ENCODE peak calls at places on chromosomes 13 and 19, in five cellular contexts. X, A, J, H and F are unnamed samples.

GRCh38 chr13:42377640-42378382 is 105.9 kb downstream of the AKAP11 start:
- DNase-seq in X (no peak), A (peak), J (peak), H (no peak), F (no peak)

GRCh38 chr19:2136796-2137195 is 14.6 kb downstream of the AP3D1 start:
- DNase-seq in X (no peak), A (no peak), J (no peak), H (no peak), F (no peak)

GRCh38 chr13:97028441-97029299 is 34.4 kb upstream of the OXGR1 start:
- DNase-seq in X (peak), A (peak), J (peak), H (peak), F (peak)

GRCh38 chr19:19645233-19645870 is 1.9 kb upstream of the GMIP start:
- DNase-seq in X (no peak), A (no peak), J (no peak), H (no peak), F (no peak)

GRCh38 chr19:47379398-47379938 is 30.4 kb downstream of the DHX34 start:
- DNase-seq in X (no peak), A (peak), J (no peak), H (no peak), F (no peak)

GRCh38 chr19:13092608-13093260 is 9.9 kb downstream of the LYL1 start:
- DNase-seq in X (no peak), A (no peak), J (no peak), H (no peak), F (no peak)

GRCh38 chr13:110005563-110005962 is 219.2 kb upstream of the IRS2 start:
- DNase-seq in X (no peak), A (no peak), J (no peak), H (no peak), F (no peak)

GRCh38 chr19:5805465-5806132 is 732 bp downstream of the NRTN start:
- DNase-seq in X (no peak), A (peak), J (peak), H (peak), F (peak)

GRCh38 chr19:751501-752341 is 809 bp downstream of the MISP start:
- DNase-seq in X (no peak), A (peak), J (no peak), H (no peak), F (no peak)

GRCh38 chr13:30394798-30395191 is 27.5 kb upstream of the UBE2L5 start:
- DNase-seq in X (no peak), A (peak), J (no peak), H (no peak), F (peak)

GRCh38 chr19:5369962-5370367 is 29.4 kb upstream of the PTPRS start:
- DNase-seq in X (peak), A (peak), J (no peak), H (no peak), F (peak)

GRCh38 chr13:23856008-23856750 is 33.0 kb downstream of the MIPEP start:
- DNase-seq in X (no peak), A (no peak), J (no peak), H (no peak), F (peak)

GRCh38 chr13:39961036-39961435 is 305.6 kb downstream of the COG6 start:
- DNase-seq in X (no peak), A (no peak), J (no peak), H (no peak), F (no peak)

GRCh38 chr19:679418-680286 is 3.5 kb downstream of the FSTL3 start:
- DNase-seq in X (peak), A (peak), J (no peak), H (peak), F (peak)

GRCh38 chr13:77430377-77430951 is 103.6 kb upstream of the MYCBP2 start:
- DNase-seq in X (no peak), A (no peak), J (no peak), H (no peak), F (no peak)

GRCh38 chr19:38318595-38319142 is 976 bp upstream of the KCNK6 start:
- DNase-seq in X (no peak), A (no peak), J (no peak), H (peak), F (no peak)

GRCh38 chr13:48784906-48785555 is 131.3 kb downstream of the CYSLTR2 start:
- DNase-seq in X (no peak), A (no peak), J (no peak), H (no peak), F (no peak)

GRCh38 chr13:46369506-46370268 is 17.4 kb downstream of the RUBCNL start:
- DNase-seq in X (no peak), A (no peak), J (peak), H (no peak), F (no peak)

GRCh38 chr19:38735257-38735686 is 9.0 kb downstream of the CAPN12 start:
- DNase-seq in X (peak), A (no peak), J (peak), H (peak), F (no peak)

GRCh38 chr19:28330831-28331230 is 882.1 kb downstream of the UQCRFS1 start:
- DNase-seq in X (no peak), A (no peak), J (no peak), H (no peak), F (no peak)

DNA sequence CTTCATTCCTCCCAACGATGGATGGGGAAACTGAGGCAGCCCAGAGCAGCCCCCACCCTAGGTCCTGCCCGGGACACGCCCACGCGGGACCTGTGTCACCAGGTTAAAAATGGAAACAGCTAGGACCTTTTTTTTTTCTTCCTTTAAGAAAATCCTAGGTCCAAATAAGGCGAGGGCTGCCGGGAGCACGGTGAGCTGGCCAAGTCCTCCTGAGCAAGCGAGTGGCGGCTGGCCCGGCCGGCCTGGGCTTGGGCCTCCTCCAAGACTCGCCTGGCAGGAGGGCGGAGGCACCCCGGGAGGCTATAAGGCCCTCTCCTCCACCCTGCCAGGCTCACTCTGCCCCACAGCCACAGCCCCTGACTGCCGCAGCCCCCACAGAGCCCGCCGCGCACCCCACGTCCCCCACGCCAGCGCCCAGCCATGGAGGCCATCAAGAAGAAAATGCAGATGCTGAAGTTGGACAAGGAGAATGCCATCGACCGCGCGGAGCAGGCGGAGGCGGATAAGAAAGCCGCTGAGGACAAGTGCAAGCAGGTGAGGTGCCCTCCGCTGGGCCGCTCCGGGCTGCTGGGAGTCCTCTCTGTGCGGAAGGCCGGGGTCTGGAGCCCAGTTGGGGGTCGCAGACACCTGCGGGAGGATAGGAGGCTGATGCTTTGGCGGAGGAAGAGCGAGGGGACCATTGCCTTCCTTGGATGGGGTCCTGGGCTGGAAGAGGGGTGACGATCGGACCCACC is 8.9 kb upstream of the TPM4 start:
- DNase-seq in X (peak), A (peak), J (no peak), H (no peak), F (no peak)
- TF ChIP-seq POLR2A in X (peak), A (no peak), J (no peak), H (no peak), F (no peak)

GRCh38 chr13:49791753-49792549 is 531 bp downstream of the KPNA3 start:
- DNase-seq in X (peak), A (peak), J (peak), H (peak), F (peak)
- TF ChIP-seq POLR2A in X (no peak), A (peak), J (peak), H (no peak), F (no peak)

GRCh38 chr13:20769091-20769490 is 4.7 kb downstream of the EEF1AKMT1 start:
- DNase-seq in X (no peak), A (no peak), J (no peak), H (no peak), F (no peak)
- TF ChIP-seq POLR2A in X (no peak), A (no peak), J (no peak), H (no peak), F (no peak)

DNA sequence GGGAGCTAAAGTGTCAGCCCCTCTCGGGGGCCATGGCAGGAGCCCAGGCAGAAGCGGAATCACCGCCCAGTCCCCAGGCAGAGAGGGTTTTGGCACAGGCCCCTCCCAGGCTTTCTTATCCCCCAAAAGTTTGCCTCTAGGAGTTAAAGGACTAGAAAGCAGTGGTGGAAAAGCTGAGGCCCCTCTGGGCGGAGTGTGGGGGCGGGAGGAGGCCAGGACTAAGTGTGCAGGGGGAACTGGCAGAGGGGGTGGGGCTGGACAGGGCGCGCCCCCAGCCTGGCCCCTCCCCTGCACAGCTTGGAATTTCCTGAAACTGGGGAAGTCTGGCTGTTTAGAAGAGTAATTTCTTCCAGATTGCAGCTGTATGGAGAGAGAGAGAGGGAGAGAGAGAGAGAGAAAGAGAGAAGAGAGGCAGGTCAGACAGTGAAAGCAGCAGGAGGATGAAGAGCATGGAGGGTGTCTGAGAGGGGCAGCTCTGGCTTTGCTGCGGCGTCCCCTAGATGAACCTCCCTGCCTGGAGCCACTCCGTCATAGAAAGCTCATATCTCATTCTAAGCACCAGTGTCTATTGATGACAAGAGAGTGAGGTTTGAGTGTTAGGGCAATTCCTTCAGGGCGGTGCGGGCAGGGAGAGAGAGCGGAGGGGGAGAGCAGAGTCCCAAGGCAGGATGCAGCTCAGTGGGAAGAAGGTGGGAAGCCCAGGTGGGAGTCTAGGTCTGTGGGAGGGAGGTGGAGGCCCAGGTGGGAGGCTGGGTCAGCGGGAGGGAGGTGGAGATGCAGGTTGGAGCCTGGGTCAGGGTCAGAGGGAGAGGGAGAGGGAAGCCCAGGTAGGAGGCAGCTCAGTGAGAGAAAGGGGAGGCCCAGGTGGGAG is at the start of gene CDC42EP5:
- DNase-seq in X (peak), A (no peak), J (no peak), H (peak), F (no peak)
- TF ChIP-seq POLR2A in X (peak), A (no peak), J (peak), H (no peak), F (no peak)

GRCh38 chr19:18173572-18174294 is at the start of gene IFI30:
- DNase-seq in X (peak), A (peak), J (peak), H (peak), F (no peak)
- TF ChIP-seq POLR2A in X (no peak), A (no peak), J (peak), H (no peak), F (peak)

DNA sequence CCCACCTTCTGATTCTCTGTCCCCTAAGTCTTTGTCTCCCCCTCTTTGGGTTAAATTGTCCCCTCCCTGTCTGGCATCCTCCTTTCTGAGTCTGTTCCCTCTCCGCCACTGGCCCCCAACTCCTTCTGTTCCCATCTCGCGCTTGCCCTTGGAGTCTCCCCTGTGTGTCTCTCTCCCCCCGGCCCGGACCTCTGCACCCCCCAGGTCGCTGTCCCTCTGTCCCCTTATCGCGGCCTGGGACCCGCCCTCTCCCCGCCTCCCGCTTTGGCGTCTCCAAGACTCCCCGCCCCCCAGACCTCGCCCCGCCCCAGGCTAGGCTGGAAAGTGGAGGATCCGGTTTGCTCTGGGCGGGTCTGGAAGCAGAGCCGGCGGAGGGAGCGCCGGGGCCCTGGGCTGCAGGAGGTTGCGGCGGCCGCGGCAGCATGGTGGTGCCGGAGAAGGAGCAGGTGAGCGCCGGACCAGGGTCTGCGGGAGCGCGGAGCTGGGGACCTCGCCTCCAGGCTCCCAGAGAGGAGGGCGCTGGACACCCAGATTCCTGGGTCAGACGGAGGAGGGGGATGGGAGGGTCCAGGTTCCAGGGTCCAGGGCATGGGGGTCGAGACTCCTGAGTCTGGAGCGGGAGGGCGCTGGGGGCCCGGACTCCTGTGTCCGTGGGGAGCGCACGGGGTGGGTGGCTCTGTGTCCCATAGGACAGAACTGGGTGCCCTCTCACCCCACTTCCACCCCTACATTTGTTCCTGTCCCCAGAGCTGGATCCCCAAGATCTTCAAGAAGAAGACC is at the start of gene TRPM4:
- DNase-seq in X (peak), A (peak), J (peak), H (peak), F (peak)
- TF ChIP-seq POLR2A in X (no peak), A (no peak), J (peak), H (peak), F (no peak)

DNA sequence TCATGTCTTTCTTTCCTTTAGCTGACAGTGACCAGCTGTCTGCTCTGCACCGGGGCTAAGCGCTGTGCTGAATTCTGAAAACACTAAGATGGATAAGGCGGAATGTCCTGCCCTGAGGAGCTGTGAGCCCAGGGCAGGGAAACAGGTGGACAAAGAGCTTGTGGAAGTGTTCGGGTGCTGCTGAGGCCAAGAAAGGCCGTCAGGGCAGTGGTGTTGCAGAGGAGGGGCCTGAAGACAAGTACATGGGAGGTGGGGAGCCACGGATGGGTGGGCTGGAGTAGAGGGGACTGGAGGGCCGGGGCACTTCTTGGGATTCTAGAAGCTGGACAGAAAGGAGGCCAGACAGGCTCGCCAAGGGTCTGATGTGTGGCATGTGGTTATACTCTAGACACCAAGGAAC is 66.2 kb upstream of the GPR183 start:
- DNase-seq in X (no peak), A (no peak), J (no peak), H (no peak), F (no peak)
- TF ChIP-seq POLR2A in X (no peak), A (no peak), J (no peak), H (no peak), F (no peak)

GRCh38 chr13:44232729-44233128 is 140.9 kb upstream of the SERP2 start:
- DNase-seq in X (no peak), A (no peak), J (no peak), H (no peak), F (no peak)
- TF ChIP-seq POLR2A in X (no peak), A (no peak), J (no peak), H (no peak), F (no peak)